ENCODE peak calls at places on chromosome 18, in five cellular contexts. One of them, this sample, is unnamed.

GRCh38 chr18:67608171-67608570 is 91.7 kb upstream of the DSEL start:
- DNase-seq in cardiac muscle cell: no peak
- DNase-seq in IMR-90: no peak
- DNase-seq in HFFc6: no peak
- DNase-seq in GM12864: no peak
- DNase-seq in this sample: no peak

GRCh38 chr18:75208055-75208835 is 694 bp downstream of the PTGR3 start:
- DNase-seq in cardiac muscle cell: peak; percentile 67
- DNase-seq in IMR-90: peak; percentile 60
- DNase-seq in HFFc6: no peak
- DNase-seq in GM12864: no peak
- DNase-seq in this sample: peak; percentile 45

GRCh38 chr18:48488388-48488850 is 50.4 kb upstream of the CTIF start:
- DNase-seq in GM12864: no peak
- DNase-seq in HFFc6: peak; percentile 88
- DNase-seq in cardiac muscle cell: peak; percentile 98
- DNase-seq in IMR-90: peak; percentile 93
- DNase-seq in this sample: no peak

GRCh38 chr18:23887493-23887892 is 127.1 kb upstream of the TTC39C start:
- DNase-seq in cardiac muscle cell: peak; percentile 74
- DNase-seq in HFFc6: no peak
- DNase-seq in IMR-90: peak; percentile 15
- DNase-seq in GM12864: no peak
- DNase-seq in this sample: no peak

GRCh38 chr18:61669320-61669719 is 223.5 kb downstream of the RNF152 start:
- DNase-seq in cardiac muscle cell: no peak
- DNase-seq in IMR-90: peak; percentile 89
- DNase-seq in HFFc6: peak; percentile 81
- DNase-seq in GM12864: no peak
- DNase-seq in this sample: no peak

GRCh38 chr18:60966876-60967275 is 366.4 kb upstream of the CDH20 start:
- DNase-seq in HFFc6: no peak
- DNase-seq in GM12864: no peak
- DNase-seq in cardiac muscle cell: peak; percentile 9
- DNase-seq in IMR-90: no peak
- DNase-seq in this sample: no peak

GRCh38 chr18:9380571-9381390 is 46.2 kb downstream of the TWSG1 start:
- DNase-seq in GM12864: no peak
- DNase-seq in HFFc6: peak; percentile 4
- DNase-seq in cardiac muscle cell: peak; percentile 59
- DNase-seq in IMR-90: peak; percentile 62
- DNase-seq in this sample: no peak

GRCh38 chr18:5900249-5900648 is 4.9 kb upstream of the TMEM200C start:
- DNase-seq in GM12864: no peak
- DNase-seq in HFFc6: no peak
- DNase-seq in cardiac muscle cell: no peak
- DNase-seq in IMR-90: peak; percentile 75
- DNase-seq in this sample: no peak

GRCh38 chr18:13660510-13660909 is 65.8 kb downstream of the FAM210A start:
- DNase-seq in IMR-90: no peak
- DNase-seq in HFFc6: no peak
- DNase-seq in cardiac muscle cell: peak; percentile 75
- DNase-seq in GM12864: no peak
- DNase-seq in this sample: no peak

GRCh38 chr18:57579928-57580327 is 6.6 kb downstream of the FECH start:
- DNase-seq in GM12864: no peak
- DNase-seq in cardiac muscle cell: no peak
- DNase-seq in HFFc6: no peak
- DNase-seq in IMR-90: no peak
- DNase-seq in this sample: no peak

GRCh38 chr18:37261988-37262387 is 303.6 kb downstream of the CELF4 start:
- DNase-seq in GM12864: no peak
- DNase-seq in HFFc6: no peak
- DNase-seq in IMR-90: no peak
- DNase-seq in cardiac muscle cell: no peak
- DNase-seq in this sample: no peak

DNA sequence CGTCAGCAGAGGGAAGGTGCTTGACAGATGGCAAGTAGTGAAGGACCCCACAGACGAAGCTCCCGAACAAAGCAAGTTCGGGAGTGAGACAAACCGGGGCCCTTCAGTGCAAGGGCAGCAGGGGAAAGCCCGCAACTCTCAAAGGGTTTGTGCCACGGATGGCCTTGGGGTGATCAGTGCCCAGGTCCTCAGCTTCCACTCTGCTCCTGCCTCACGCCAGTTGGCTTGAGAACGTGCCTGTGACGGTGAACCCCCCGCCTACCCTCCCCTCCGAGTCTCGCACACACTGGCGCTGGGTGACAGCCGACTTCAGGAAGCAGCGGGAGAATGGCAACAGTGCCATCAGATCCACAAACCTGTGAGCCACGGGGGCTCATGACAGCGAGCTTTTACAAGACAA is 56.8 kb upstream of the SALL3 start:
- DNase-seq in IMR-90: no peak
- DNase-seq in HFFc6: no peak
- DNase-seq in cardiac muscle cell: no peak
- DNase-seq in GM12864: no peak
- DNase-seq in this sample: no peak
- TF ChIP-seq CTCF in IMR-90: no peak
- TF ChIP-seq CTCF in HFFc6: no peak
- TF ChIP-seq CTCF in cardiac muscle cell: no peak
- TF ChIP-seq CTCF in GM12864: no peak
- TF ChIP-seq CTCF in this sample: no peak

GRCh38 chr18:45384137-45384998 is 230.9 kb upstream of the SLC14A2 start:
- DNase-seq in cardiac muscle cell: peak; percentile 60
- DNase-seq in HFFc6: peak; percentile 3
- DNase-seq in IMR-90: peak; percentile 35
- DNase-seq in GM12864: peak; percentile 29
- DNase-seq in this sample: peak; percentile 66
- TF ChIP-seq CTCF in cardiac muscle cell: peak; percentile 62
- TF ChIP-seq CTCF in HFFc6: peak; percentile 84
- TF ChIP-seq CTCF in IMR-90: peak; percentile 56
- TF ChIP-seq CTCF in GM12864: peak; percentile 72
- TF ChIP-seq CTCF in this sample: peak; percentile 81

GRCh38 chr18:79403723-79404566 is 8.2 kb downstream of the NFATC1 start:
- DNase-seq in GM12864: no peak
- DNase-seq in cardiac muscle cell: no peak
- DNase-seq in IMR-90: no peak
- DNase-seq in HFFc6: no peak
- DNase-seq in this sample: no peak
- TF ChIP-seq CTCF in GM12864: no peak
- TF ChIP-seq CTCF in cardiac muscle cell: no peak
- TF ChIP-seq CTCF in IMR-90: no peak
- TF ChIP-seq CTCF in HFFc6: no peak
- TF ChIP-seq CTCF in this sample: no peak

DNA sequence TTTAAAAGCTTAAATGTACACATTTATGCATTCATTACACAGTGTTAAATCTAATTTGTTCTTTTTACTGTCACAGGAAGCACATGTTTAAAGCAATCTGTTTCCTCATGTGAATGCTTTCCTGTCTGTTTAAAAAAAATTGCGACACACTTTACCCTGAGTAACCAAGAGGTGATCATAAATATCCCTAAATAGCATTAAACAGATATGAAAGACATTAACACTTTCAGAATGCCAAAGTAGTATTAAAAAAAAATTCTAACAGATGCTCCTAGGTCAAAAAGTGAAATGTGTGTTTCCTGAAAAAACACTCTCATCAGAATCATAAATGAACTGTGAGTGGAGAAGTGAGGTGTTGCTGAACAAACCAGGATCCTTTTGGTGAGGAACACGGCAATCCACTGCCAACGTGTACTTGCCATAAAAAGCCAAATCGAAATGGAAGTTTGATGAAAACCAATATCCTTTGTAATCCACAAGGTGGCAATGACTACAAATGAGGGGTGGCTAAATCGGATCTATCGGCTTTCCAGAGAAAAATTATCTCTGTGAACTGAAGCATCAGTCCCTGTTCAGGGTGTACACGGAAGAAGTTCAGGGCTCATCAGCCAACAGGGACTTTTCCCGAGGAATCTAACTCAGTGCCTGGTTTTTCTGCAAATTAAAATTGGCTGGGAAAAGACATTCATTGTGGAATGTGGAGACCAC is 248.9 kb downstream of the TCF4 start:
- DNase-seq in HFFc6: no peak
- DNase-seq in GM12864: no peak
- DNase-seq in IMR-90: peak; percentile 28
- DNase-seq in cardiac muscle cell: peak; percentile 34
- DNase-seq in this sample: no peak
- TF ChIP-seq CTCF in HFFc6: peak; percentile 61
- TF ChIP-seq CTCF in GM12864: no peak
- TF ChIP-seq CTCF in IMR-90: peak; percentile 26
- TF ChIP-seq CTCF in cardiac muscle cell: no peak
- TF ChIP-seq CTCF in this sample: peak; percentile 15

GRCh38 chr18:49628993-49629795 is 67.3 kb downstream of the LIPG start:
- DNase-seq in GM12864: no peak
- DNase-seq in cardiac muscle cell: no peak
- DNase-seq in IMR-90: no peak
- DNase-seq in HFFc6: no peak
- DNase-seq in this sample: no peak
- TF ChIP-seq CTCF in GM12864: peak; percentile 33
- TF ChIP-seq CTCF in cardiac muscle cell: peak; percentile 40
- TF ChIP-seq CTCF in IMR-90: peak; percentile 11
- TF ChIP-seq CTCF in HFFc6: peak; percentile 55
- TF ChIP-seq CTCF in this sample: peak; percentile 55

GRCh38 chr18:52670903-52671302 is 330.9 kb downstream of the DCC start:
- DNase-seq in GM12864: no peak
- DNase-seq in IMR-90: peak; percentile 5
- DNase-seq in cardiac muscle cell: peak; percentile 2
- DNase-seq in HFFc6: no peak
- DNase-seq in this sample: no peak
- TF ChIP-seq CTCF in GM12864: no peak
- TF ChIP-seq CTCF in IMR-90: peak; percentile 31
- TF ChIP-seq CTCF in cardiac muscle cell: no peak
- TF ChIP-seq CTCF in HFFc6: peak; percentile 13
- TF ChIP-seq CTCF in this sample: peak; percentile 56

DNA sequence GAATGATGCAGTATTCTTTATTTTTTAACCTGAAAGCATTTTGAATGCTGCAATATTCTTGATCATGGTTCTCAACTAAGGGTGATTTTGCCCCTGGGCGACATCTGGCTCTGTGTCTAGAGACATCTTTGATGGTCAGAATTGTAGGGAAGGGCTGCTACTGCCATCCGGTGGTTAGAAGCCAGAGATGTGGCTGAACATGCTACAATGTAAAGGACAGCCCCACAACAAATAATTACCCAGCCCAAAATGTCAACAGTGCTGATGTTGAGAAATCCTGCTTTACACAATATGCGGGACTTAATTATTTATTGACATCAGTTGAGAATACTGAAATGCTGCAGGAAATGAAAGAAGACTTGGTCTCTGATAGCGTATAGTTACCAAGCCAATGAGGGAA is 37.5 kb upstream of the SERPINB2 start:
- DNase-seq in GM12864: no peak
- DNase-seq in HFFc6: peak; percentile 49
- DNase-seq in cardiac muscle cell: peak; percentile 34
- DNase-seq in IMR-90: peak; percentile 31
- DNase-seq in this sample: peak; percentile 35
- TF ChIP-seq CTCF in GM12864: peak; percentile 39
- TF ChIP-seq CTCF in HFFc6: peak; percentile 81
- TF ChIP-seq CTCF in cardiac muscle cell: peak; percentile 49
- TF ChIP-seq CTCF in IMR-90: peak; percentile 53
- TF ChIP-seq CTCF in this sample: peak; percentile 65

DNA sequence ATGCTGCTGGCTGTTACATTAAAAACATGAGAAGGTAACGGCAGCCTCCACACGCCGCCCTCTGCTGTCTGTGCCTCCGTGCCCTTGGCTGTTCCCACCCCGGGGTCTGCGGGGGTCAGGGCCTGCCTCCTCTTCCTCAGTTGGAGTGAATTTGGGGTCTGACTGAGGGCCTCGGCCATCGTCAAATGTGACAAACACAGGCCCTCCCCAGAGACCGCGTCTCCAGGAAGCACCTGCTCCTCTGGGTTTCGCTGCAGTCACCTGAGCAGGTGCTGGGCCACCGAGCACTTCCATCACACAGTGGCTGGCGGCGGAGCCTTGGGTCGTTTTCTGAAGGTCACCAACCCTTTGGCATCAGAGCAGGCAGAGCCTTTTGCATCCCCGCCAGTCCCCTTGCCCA is 70.9 kb downstream of the NFATC1 start:
- DNase-seq in HFFc6: no peak
- DNase-seq in cardiac muscle cell: no peak
- DNase-seq in GM12864: no peak
- DNase-seq in IMR-90: no peak
- DNase-seq in this sample: no peak
- TF ChIP-seq CTCF in HFFc6: no peak
- TF ChIP-seq CTCF in cardiac muscle cell: no peak
- TF ChIP-seq CTCF in GM12864: no peak
- TF ChIP-seq CTCF in IMR-90: no peak
- TF ChIP-seq CTCF in this sample: no peak

DNA sequence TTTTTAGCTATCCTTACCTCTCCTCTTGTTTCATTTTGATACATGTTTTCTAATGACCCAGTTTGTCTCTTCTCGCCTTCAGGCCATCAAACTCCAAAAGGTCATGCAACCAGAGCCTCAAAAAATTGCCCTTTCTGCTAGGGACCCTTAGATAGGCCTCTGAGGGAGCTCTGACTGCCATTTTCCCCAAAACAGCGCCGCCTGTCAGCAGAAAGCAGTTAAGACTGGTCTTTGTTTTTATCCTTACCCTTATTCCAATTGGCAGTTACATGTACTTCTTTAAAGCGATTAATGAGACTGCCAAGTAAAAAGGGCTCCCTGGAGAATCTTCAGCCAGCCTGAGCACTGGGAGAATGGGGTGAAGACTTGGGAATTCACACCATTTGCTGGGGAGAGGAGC is 55.1 kb upstream of the RIT2 start:
- DNase-seq in HFFc6: no peak
- DNase-seq in GM12864: no peak
- DNase-seq in cardiac muscle cell: no peak
- DNase-seq in IMR-90: no peak
- DNase-seq in this sample: no peak
- TF ChIP-seq CTCF in HFFc6: no peak
- TF ChIP-seq CTCF in GM12864: no peak
- TF ChIP-seq CTCF in cardiac muscle cell: no peak
- TF ChIP-seq CTCF in IMR-90: no peak
- TF ChIP-seq CTCF in this sample: no peak

GRCh38 chr18:50507120-50507590 is 52.7 kb upstream of the MAPK4 start:
- DNase-seq in IMR-90: no peak
- DNase-seq in GM12864: no peak
- DNase-seq in cardiac muscle cell: peak; percentile 74
- DNase-seq in HFFc6: no peak
- DNase-seq in this sample: peak; percentile 54
- TF ChIP-seq CTCF in IMR-90: peak; percentile 21
- TF ChIP-seq CTCF in GM12864: peak; percentile 54
- TF ChIP-seq CTCF in cardiac muscle cell: peak; percentile 90
- TF ChIP-seq CTCF in HFFc6: peak; percentile 28
- TF ChIP-seq CTCF in this sample: peak; percentile 77